ENCODE peak calls at places on chromosomes 3 and 15, in five cellular contexts. One of them, this sample, is unnamed.

GRCh38 chr3:186930143-186930638 is at the start of gene ST6GAL1:
- DNase-seq in right cardiac atrium: peak; percentile 84
- DNase-seq in psoas muscle: peak; percentile 85
- DNase-seq in BE2C: peak; percentile 64
- DNase-seq in fibroblast of lung: peak; percentile 63
- DNase-seq in this sample: peak; percentile 77

GRCh38 chr3:48820626-48821324 is 26.9 kb downstream of the PRKAR2A start:
- DNase-seq in right cardiac atrium: no peak
- DNase-seq in psoas muscle: no peak
- DNase-seq in BE2C: no peak
- DNase-seq in fibroblast of lung: peak; percentile 52
- DNase-seq in this sample: no peak

GRCh38 chr3:37766220-37766605 is 95.5 kb upstream of the CTDSPL start:
- DNase-seq in right cardiac atrium: no peak
- DNase-seq in psoas muscle: no peak
- DNase-seq in BE2C: no peak
- DNase-seq in fibroblast of lung: peak; percentile 17
- DNase-seq in this sample: no peak

GRCh38 chr15:57595011-57595866 is 3.5 kb downstream of the MYZAP start:
- DNase-seq in right cardiac atrium: peak; percentile 38
- DNase-seq in psoas muscle: no peak
- DNase-seq in BE2C: peak; percentile 67
- DNase-seq in fibroblast of lung: no peak
- DNase-seq in this sample: peak; percentile 74

GRCh38 chr3:30161370-30161769 is 445.0 kb upstream of the TGFBR2 start:
- DNase-seq in right cardiac atrium: no peak
- DNase-seq in psoas muscle: no peak
- DNase-seq in BE2C: no peak
- DNase-seq in fibroblast of lung: peak; percentile 86
- DNase-seq in this sample: no peak

GRCh38 chr15:75177360-75178071 is 24.2 kb upstream of the C15orf39 start:
- DNase-seq in right cardiac atrium: no peak
- DNase-seq in psoas muscle: no peak
- DNase-seq in BE2C: no peak
- DNase-seq in fibroblast of lung: peak; percentile 58
- DNase-seq in this sample: no peak

GRCh38 chr3:138030881-138031280 is 20.9 kb downstream of the CLDN18 start:
- DNase-seq in right cardiac atrium: no peak
- DNase-seq in psoas muscle: no peak
- DNase-seq in BE2C: no peak
- DNase-seq in fibroblast of lung: no peak
- DNase-seq in this sample: no peak

GRCh38 chr3:184716652-184717607 is 5.1 kb upstream of the MAGEF1 start:
- DNase-seq in right cardiac atrium: no peak
- DNase-seq in psoas muscle: no peak
- DNase-seq in BE2C: peak; percentile 78
- DNase-seq in fibroblast of lung: peak; percentile 72
- DNase-seq in this sample: no peak

GRCh38 chr3:71813704-71814103 is 28.8 kb upstream of the PROK2 start:
- DNase-seq in right cardiac atrium: no peak
- DNase-seq in psoas muscle: no peak
- DNase-seq in BE2C: no peak
- DNase-seq in fibroblast of lung: no peak
- DNase-seq in this sample: no peak

GRCh38 chr15:65355983-65356353 is 21.8 kb downstream of the IGDCC3 start:
- DNase-seq in right cardiac atrium: no peak
- DNase-seq in psoas muscle: no peak
- DNase-seq in BE2C: no peak
- DNase-seq in fibroblast of lung: no peak
- DNase-seq in this sample: no peak

DNA sequence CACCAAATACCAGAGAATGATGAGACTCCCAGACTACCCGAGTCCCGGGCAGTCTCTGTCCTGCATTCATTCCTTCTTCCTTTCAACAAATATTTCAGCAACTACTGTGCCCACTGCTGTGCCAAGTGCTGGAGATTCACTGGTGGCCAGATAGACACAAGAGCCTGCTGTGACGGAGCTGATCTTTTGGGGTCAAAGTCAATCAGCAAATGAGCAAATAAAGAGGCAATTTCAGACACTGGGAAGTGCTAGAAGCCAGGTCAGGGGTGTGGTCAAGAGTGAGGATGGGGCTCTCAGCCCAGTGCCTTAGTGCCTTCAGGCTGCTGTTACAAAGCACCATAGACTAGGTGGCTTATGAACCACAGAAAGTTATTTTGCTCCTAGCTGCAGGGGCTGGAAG is 104.9 kb upstream of the IQSEC1 start:
- DNase-seq in right cardiac atrium: no peak
- DNase-seq in psoas muscle: no peak
- DNase-seq in BE2C: no peak
- DNase-seq in fibroblast of lung: no peak
- DNase-seq in this sample: no peak
- H3K4me1 ChIP-seq in right cardiac atrium: no peaks in the 10 kb centered on the region
- H3K4me1 ChIP-seq in psoas muscle: no peaks in the 10 kb centered on the region
- H3K4me1 ChIP-seq in BE2C: no peaks in the 10 kb centered on the region
- H3K4me1 ChIP-seq in fibroblast of lung: no peaks in the 10 kb centered on the region
- H3K4me1 ChIP-seq in this sample: no peaks in the 10 kb centered on the region

DNA sequence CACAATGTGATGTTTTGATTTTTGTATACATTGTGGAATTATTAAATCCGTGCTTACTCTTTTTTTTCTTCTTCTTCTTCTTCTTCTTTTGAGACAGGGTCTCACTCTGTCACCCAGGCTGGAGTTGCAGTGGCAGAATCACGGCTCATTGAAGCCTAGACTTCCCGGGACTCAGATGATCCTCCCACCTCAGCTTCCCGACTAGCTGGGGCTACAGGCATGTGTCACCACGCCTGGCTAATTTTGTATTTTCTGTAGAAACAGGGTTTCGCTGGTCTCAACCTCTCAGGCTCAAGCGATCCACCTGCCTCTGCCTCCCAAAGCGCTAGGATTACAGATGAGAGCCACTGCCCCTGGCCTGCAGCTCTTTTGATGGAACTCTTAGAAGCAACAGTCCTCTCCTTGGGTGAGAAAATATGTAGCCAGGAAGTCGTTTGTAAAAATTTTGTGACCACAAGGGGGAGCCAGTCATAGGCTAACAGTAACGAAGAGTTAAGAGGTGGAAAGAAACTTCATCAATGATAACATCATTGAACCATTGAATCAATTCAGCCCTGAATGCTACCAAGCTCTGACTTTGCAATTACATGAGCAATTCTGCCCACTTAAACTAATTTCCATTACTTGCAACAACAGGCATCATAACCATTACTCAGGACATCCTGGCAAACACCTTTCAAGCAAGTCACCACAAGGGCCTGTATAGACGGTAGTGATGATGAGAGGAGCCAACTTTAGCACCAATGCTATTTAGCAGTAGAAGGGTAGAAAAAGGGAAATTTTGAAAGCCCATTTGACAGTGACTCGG is 16.7 kb upstream of the CMTM7 start:
- DNase-seq in right cardiac atrium: no peak
- DNase-seq in psoas muscle: no peak
- DNase-seq in BE2C: peak; percentile 53
- DNase-seq in fibroblast of lung: peak; percentile 82
- DNase-seq in this sample: no peak
- H3K4me1 ChIP-seq in right cardiac atrium: no peaks in the 10 kb centered on the region
- H3K4me1 ChIP-seq in psoas muscle: no peaks in the 10 kb centered on the region
- H3K4me1 ChIP-seq in BE2C: no peaks in the 10 kb centered on the region
- H3K4me1 ChIP-seq in fibroblast of lung: no peaks in the 10 kb centered on the region
- H3K4me1 ChIP-seq in this sample: no peaks in the 10 kb centered on the region

DNA sequence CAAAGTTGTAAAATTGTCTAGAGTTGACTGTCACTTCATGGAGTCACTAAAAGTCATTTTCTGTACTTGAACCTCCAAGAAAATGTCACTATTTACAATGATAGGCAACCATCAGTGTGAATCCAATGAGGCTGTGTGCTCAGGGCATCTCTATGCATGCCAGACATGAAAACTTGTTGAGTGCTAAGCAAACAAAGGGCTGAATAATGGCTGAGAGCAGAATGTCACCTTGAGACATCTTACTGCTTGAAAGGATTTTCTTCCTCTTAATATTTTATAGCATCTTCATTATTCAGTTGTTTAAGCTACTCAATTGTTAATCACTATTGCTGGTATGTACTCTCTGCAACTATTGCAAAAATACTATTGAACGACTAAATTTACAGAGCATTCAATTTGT is 184.7 kb downstream of the PLCH1 start:
- DNase-seq in right cardiac atrium: no peak
- DNase-seq in psoas muscle: no peak
- DNase-seq in BE2C: no peak
- DNase-seq in fibroblast of lung: no peak
- DNase-seq in this sample: no peak
- H3K4me1 ChIP-seq in right cardiac atrium: no peaks in the 10 kb centered on the region
- H3K4me1 ChIP-seq in psoas muscle: no peaks in the 10 kb centered on the region
- H3K4me1 ChIP-seq in BE2C: no peaks in the 10 kb centered on the region
- H3K4me1 ChIP-seq in fibroblast of lung: no peaks in the 10 kb centered on the region
- H3K4me1 ChIP-seq in this sample: no peaks in the 10 kb centered on the region

GRCh38 chr3:145286937-145287336 is 874.0 kb downstream of the PLOD2 start:
- DNase-seq in right cardiac atrium: no peak
- DNase-seq in psoas muscle: no peak
- DNase-seq in BE2C: no peak
- DNase-seq in fibroblast of lung: no peak
- DNase-seq in this sample: no peak

DNA sequence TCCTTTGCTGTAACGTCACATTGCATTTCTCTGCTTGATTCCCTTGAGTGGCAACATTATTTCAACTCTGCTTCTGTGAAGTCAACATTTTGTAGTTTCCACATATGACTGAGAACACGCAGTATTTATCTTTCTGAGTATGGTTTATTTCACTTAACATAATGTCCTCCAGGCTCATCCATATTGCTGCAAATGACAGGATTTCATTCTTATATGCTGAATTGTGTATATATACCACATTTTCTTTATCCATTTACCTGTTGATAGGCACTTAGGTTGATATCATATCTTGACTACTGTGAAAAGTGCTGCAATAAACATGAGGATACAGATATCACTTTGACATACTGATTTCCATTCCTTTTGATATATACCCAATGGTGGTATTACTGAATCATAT is 878.5 kb downstream of the PLOD2 start:
- DNase-seq in right cardiac atrium: no peak
- DNase-seq in psoas muscle: no peak
- DNase-seq in BE2C: no peak
- DNase-seq in fibroblast of lung: no peak
- DNase-seq in this sample: no peak
- H3K4me1 ChIP-seq in right cardiac atrium: no peaks in the 10 kb centered on the region
- H3K4me1 ChIP-seq in psoas muscle: no peaks in the 10 kb centered on the region
- H3K4me1 ChIP-seq in BE2C: no peaks in the 10 kb centered on the region
- H3K4me1 ChIP-seq in fibroblast of lung: no peaks in the 10 kb centered on the region
- H3K4me1 ChIP-seq in this sample: no peaks in the 10 kb centered on the region